ENCODE peak calls at places on chromosomes 6 and 20, in six cellular contexts. V, H, P, U, G and O are unnamed samples.

GRCh38 chr6:42709871-42710270 is 12.5 kb downstream of the PRPH2 start:
- DNase-seq in V (no peak), H (no peak), P (no peak), U (no peak), G (no peak), O (no peak)

GRCh38 chr6:122400467-122401089 is 1.1 kb downstream of the HSF2 start:
- DNase-seq in V (peak), H (no peak), P (no peak), U (no peak), G (peak), O (no peak)

GRCh38 chr6:659716-660581 is 3.0 kb upstream of the HUS1B start:
- DNase-seq in V (no peak), H (no peak), P (no peak), U (no peak), G (no peak), O (no peak)

GRCh38 chr20:38143646-38144554 is 21.2 kb downstream of the TGM2 start:
- DNase-seq in V (peak), H (no peak), P (no peak), U (no peak), G (no peak), O (no peak)

GRCh38 chr20:46022411-46023147 is 6.4 kb upstream of the SLC12A5 start:
- DNase-seq in V (no peak), H (peak), P (peak), U (peak), G (peak), O (no peak)

GRCh38 chr6:52063584-52064400 is 23.6 kb downstream of the PKHD1 start:
- DNase-seq in V (peak), H (peak), P (no peak), U (no peak), G (peak), O (no peak)

GRCh38 chr6:153503810-153504209 is 372.7 kb upstream of the RGS17 start:
- DNase-seq in V (no peak), H (no peak), P (no peak), U (no peak), G (peak), O (no peak)

GRCh38 chr20:25623225-25623735 is 534 bp downstream of the NANP start:
- DNase-seq in V (peak), H (no peak), P (peak), U (no peak), G (peak), O (peak)

GRCh38 chr20:20085812-20086211 is 33.5 kb downstream of the CFAP61 start:
- DNase-seq in V (no peak), H (no peak), P (no peak), U (no peak), G (no peak), O (no peak)

GRCh38 chr6:2753116-2753489 is 2.4 kb upstream of the MYLK4 start:
- DNase-seq in V (no peak), H (no peak), P (no peak), U (no peak), G (no peak), O (no peak)

GRCh38 chr6:117352466-117353081 is 73.2 kb downstream of the ROS1 start:
- DNase-seq in V (peak), H (no peak), P (no peak), U (no peak), G (peak), O (no peak)

GRCh38 chr6:168469198-168469943 is 28.4 kb downstream of the SMOC2 start:
- DNase-seq in V (no peak), H (no peak), P (no peak), U (no peak), G (no peak), O (no peak)

GRCh38 chr20:3803289-3803688 is 7.2 kb downstream of the CDC25B start:
- DNase-seq in V (no peak), H (no peak), P (no peak), U (no peak), G (no peak), O (no peak)

GRCh38 chr6:158002249-158002950 is 20.7 kb downstream of the SYNJ2 start:
- DNase-seq in V (no peak), H (no peak), P (no peak), U (no peak), G (no peak), O (peak)